ENCODE peak calls at places on chromosomes 16 and 17, in four cellular contexts. N is A549, Q is K562, U is GM12878. L is an unnamed sample. For H3K9me3, the result is how much of the 10 kb centered on the place peaks cover.

GRCh38 chr16:14562691-14563491 is 67.2 kb downstream of the PARN start:
- DNase-seq in N (peak), Q (no peak), U (no peak), L (peak)

GRCh38 chr16:67241008-67241900 is 6.0 kb downstream of the FHOD1 start:
- DNase-seq in N (peak), Q (peak), U (no peak), L (peak)

GRCh38 chr16:85327731-85328664 is 215.7 kb upstream of the CIBAR2 start:
- DNase-seq in N (no peak), Q (peak), U (no peak), L (no peak)

GRCh38 chr16:57998484-57998883 is 2.0 kb downstream of the ZNF319 start:
- DNase-seq in N (peak), Q (peak), U (no peak), L (no peak)

GRCh38 chr16:21626659-21627277 is 25.6 kb downstream of the IGSF6 start:
- DNase-seq in N (peak), Q (no peak), U (no peak), L (peak)

GRCh38 chr17:41982026-41982989 is 15.7 kb downstream of the CNP start:
- DNase-seq in N (no peak), Q (no peak), U (no peak), L (no peak)

GRCh38 chr16:30054959-30055553 is 10.5 kb upstream of the ALDOA start:
- DNase-seq in N (peak), Q (peak), U (no peak), L (peak)

GRCh38 chr17:45228121-45228941 is 6.6 kb downstream of the FMNL1 start:
- DNase-seq in N (peak), Q (no peak), U (no peak), L (no peak)

GRCh38 chr17:47225436-47225858 is 16.3 kb downstream of the MYL4 start:
- DNase-seq in N (peak), Q (no peak), U (no peak), L (peak)

GRCh38 chr17:1629647-1630310 is 1.1 kb upstream of the SLC43A2 start:
- DNase-seq in N (peak), Q (peak), U (no peak), L (no peak)

GRCh38 chr17:16025202-16025601 is 25.6 kb downstream of the TTC19 start:
- DNase-seq in N (no peak), Q (no peak), U (no peak), L (no peak)

GRCh38 chr17:78343433-78344201 is 16.3 kb downstream of the SOCS3 start:
- DNase-seq in N (no peak), Q (no peak), U (no peak), L (no peak)

DNA sequence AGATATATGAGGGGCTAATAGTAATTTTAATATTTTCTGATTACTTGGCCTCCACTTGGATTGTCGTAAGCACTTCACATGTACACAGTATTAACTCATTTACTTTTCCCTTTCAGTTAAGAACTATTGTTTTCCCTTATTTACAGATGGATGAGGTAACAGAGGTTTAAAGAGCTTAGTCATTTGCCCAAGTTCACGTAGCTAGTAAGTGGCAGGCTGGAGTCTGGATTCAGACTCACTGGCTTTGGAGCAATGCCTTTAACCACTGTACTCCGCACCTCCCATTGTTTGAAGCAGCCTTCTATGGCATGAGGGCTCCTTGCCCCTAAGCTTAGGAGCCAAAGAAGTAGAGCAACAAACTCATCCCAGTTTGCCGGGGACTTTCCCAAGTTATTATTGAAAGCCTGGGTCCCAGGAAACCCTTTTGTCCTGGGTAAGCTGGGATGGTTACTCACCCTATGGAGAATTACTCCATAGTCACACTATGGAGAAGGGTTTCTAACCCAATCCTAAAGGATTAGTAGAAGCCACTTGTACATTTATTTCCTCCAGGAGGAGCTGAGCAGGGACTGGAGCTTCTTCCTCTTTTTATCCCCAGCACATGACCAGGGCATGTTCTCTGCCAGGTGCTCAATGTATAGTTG is 12.3 kb downstream of the FOXL1 start:
- DNase-seq in N (peak), Q (no peak), U (no peak), L (peak)
- TF ChIP-seq JUNB in N (peak), Q (no peak), U (no peak), L (no peak)

DNA sequence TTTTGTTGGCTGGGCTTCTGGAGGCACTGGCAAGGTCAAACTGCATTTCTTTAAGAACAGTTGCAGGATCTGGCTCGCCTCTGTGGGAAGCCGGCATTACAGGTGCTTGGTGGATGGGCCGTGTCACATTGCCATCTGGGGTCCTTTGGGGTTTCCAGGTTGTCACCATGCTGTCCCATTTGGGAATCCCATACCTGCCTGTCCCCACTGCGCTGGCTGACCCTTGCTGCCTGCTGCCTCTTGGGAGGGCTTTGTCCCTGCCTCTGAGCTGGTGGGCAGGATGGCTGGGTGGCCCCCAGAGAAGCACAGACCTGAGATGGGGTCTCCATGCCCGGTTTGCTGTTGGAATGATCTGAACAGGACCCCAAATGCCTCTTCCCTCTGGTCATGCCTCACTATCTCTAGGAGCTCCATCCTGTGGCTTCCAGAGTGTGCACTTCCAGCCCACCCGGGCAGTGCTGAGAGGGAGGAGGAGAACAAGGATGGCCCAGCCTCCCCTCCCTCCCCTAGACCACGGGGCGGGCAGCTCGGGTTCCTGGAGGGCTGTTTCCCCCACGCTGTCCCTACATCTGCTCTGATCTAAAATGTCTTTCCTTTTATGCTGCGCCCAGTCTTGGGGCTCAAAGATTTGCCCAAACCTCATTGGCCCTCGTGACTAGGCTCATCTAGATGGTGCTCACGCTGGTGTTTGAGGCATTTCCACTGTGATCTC is 28.0 kb downstream of the OR1D5 start:
- DNase-seq in N (no peak), Q (no peak), U (no peak), L (no peak)
- TF ChIP-seq POLR2AphosphoS2 in N (no peak), Q (no peak), U (no peak), L (no peak)

GRCh38 chr16:35186045-35186759 is 1726.8 kb downstream of the TP53TG3F start:
- DNase-seq in N (no peak), Q (no peak), U (no peak), L (no peak)
- H3K9me3 ChIP-seq in N (under half), Q (under half), U (under half), L (half or more)

GRCh38 chr16:23064642-23065041 is 84.6 kb downstream of the USP31 start:
- DNase-seq in N (no peak), Q (no peak), U (peak), L (no peak)
- TF ChIP-seq JUNB in N (no peak), Q (no peak), U (no peak), L (no peak)

L was measured in HepG2.